ENCODE peak calls at places on chromosomes 1 and 21, in six cellular contexts. H, Q, D, R, Z and N are unnamed samples.

GRCh38 chr1:220062629-220063028 is 16.3 kb upstream of the EPRS1 start:
- DNase-seq in Q (no peak), Z (no peak), D (no peak), R (no peak), H (no peak), N (no peak)

GRCh38 chr1:228207381-228207810 is 448 bp upstream of the OBSCN start:
- DNase-seq in Q (no peak), H (no peak), D (no peak), R (no peak), Z (no peak), N (no peak)

GRCh38 chr21:18899261-18899660 is 495.7 kb upstream of the TMPRSS15 start:
- DNase-seq in D (no peak), Q (no peak), H (no peak), Z (no peak), R (no peak), N (no peak)

GRCh38 chr1:170619167-170620030 is 44.5 kb upstream of the PRRX1 start:
- DNase-seq in Q (no peak), D (peak; percentile 68), Z (no peak), H (no peak), R (peak; percentile 81), N (no peak)

GRCh38 chr1:78277253-78277652 is 213.5 kb upstream of the PTGFR start:
- DNase-seq in D (peak; percentile 7), R (no peak), Q (no peak), Z (no peak), H (no peak), N (no peak)

GRCh38 chr1:202088216-202088615 is 34.5 kb upstream of the GPR37L1 start:
- DNase-seq in Z (no peak), Q (no peak), R (no peak), D (no peak), H (peak; percentile 9), N (no peak)

GRCh38 chr1:30693820-30694219 is 29.6 kb downstream of the MATN1 start:
- DNase-seq in H (no peak), R (no peak), Q (no peak), Z (no peak), D (no peak), N (no peak)

GRCh38 chr1:36400825-36401601 is 3.3 kb upstream of the LSM10 start:
- DNase-seq in H (no peak), Q (no peak), R (no peak), D (no peak), Z (no peak), N (peak; percentile 79)

GRCh38 chr1:109640285-109640865 is 15.5 kb upstream of the GSTM4 start:
- DNase-seq in R (no peak), Z (peak; percentile 73), Q (peak; percentile 67), D (peak; percentile 86), H (peak; percentile 85), N (peak; percentile 95)

GRCh38 chr1:14718476-14718875 is 120.0 kb downstream of the KAZN start:
- DNase-seq in D (no peak), R (no peak), Q (no peak), Z (no peak), H (no peak), N (no peak)

GRCh38 chr1:228396770-228397453 is 9.7 kb downstream of the TRIM11 start:
- DNase-seq in H (no peak), D (no peak), Z (no peak), Q (no peak), R (no peak), N (peak; percentile 51)

GRCh38 chr1:229048896-229049295 is 222.0 kb upstream of the RAB4A start:
- DNase-seq in H (no peak), Q (no peak), Z (no peak), R (no peak), D (no peak), N (no peak)

GRCh38 chr1:158521666-158522058 is 32.5 kb downstream of the OR6Y1 start:
- DNase-seq in Z (no peak), D (no peak), R (no peak), H (no peak), Q (no peak), N (no peak)

GRCh38 chr21:45282283-45283018 is 5.2 kb downstream of the POFUT2 start:
- DNase-seq in D (no peak), R (no peak), Z (no peak), Q (no peak), H (no peak), N (no peak)

GRCh38 chr1:9850442-9851162 is 26.8 kb upstream of the CLSTN1 start:
- DNase-seq in Q (no peak), Z (no peak), D (no peak), R (no peak), H (no peak), N (no peak)

GRCh38 chr1:145991799-145992412 is 4.5 kb downstream of the TXNIP start:
- DNase-seq in H (no peak), Z (no peak), R (no peak), Q (no peak), D (no peak), N (no peak)

GRCh38 chr1:162416215-162416614 is 4.3 kb upstream of the SH2D1B start:
- DNase-seq in R (no peak), D (no peak), Z (no peak), Q (no peak), H (no peak), N (no peak)

GRCh38 chr1:43269627-43270375 is at the start of gene TMEM125:
- DNase-seq in Q (no peak), D (no peak), H (no peak), Z (no peak), R (peak; percentile 36), N (peak; percentile 41)

GRCh38 chr1:93042134-93042821 is 36.8 kb upstream of the MTF2 start:
- DNase-seq in R (no peak), Z (no peak), D (no peak), Q (no peak), H (no peak), N (no peak)

GRCh38 chr1:10979483-10979920 is 33.0 kb upstream of the TARDBP start:
- DNase-seq in R (no peak), D (peak; percentile 74), Q (no peak), H (no peak), Z (no peak), N (peak; percentile 81)

GRCh38 chr1:96364576-96364975 is 357.0 kb upstream of the PTBP2 start:
- DNase-seq in H (no peak), Z (no peak), D (no peak), R (no peak), Q (no peak), N (no peak)

GRCh38 chr1:12040457-12041051 is 21.3 kb downstream of the MIIP start:
- DNase-seq in R (no peak), H (no peak), Q (peak; percentile 83), Z (no peak), D (no peak), N (no peak)

GRCh38 chr1:248904437-248905216 is 1.4 kb upstream of the PGBD2 start:
- DNase-seq in Z (no peak), D (no peak), Q (no peak), R (no peak), H (no peak), N (no peak)

GRCh38 chr21:44818636-44819011 is 762 bp upstream of the SUMO3 start:
- DNase-seq in Z (no peak), H (no peak), R (no peak), Q (no peak), D (no peak), N (no peak)

GRCh38 chr1:10031461-10031860 is 1.3 kb upstream of the UBE4B start:
- DNase-seq in R (no peak), Q (no peak), D (no peak), Z (no peak), H (no peak), N (no peak)

GRCh38 chr1:86515597-86515996 is 31.3 kb upstream of the CLCA4 start:
- DNase-seq in H (peak; percentile 64), Z (no peak), Q (peak; percentile 4), R (peak; percentile 12), D (peak; percentile 70), N (no peak)

GRCh38 chr1:225896937-225897549 is 8.1 kb upstream of the LEFTY1 start:
- DNase-seq in R (peak; percentile 86), Q (no peak), H (no peak), D (peak; percentile 79), Z (peak; percentile 34), N (no peak)

GRCh38 chr1:23148084-23148483 is 20.6 kb downstream of the LUZP1 start:
- DNase-seq in Q (no peak), D (no peak), H (no peak), R (no peak), Z (no peak), N (no peak)

GRCh38 chr21:44434936-44435635 is 20.2 kb upstream of the LRRC3 start:
- DNase-seq in Q (no peak), R (no peak), D (no peak), Z (no peak), H (no peak), N (peak; percentile 48)

GRCh38 chr1:211648980-211649934 is 26.2 kb downstream of the NEK2 start:
- DNase-seq in H (no peak), D (peak; percentile 87), Q (no peak), Z (no peak), R (no peak), N (no peak)

GRCh38 chr1:21261551-21262281 is 28.5 kb downstream of the ECE1 start:
- DNase-seq in Z (no peak), Q (no peak), H (no peak), R (no peak), D (peak; percentile 69), N (peak; percentile 77)

GRCh38 chr1:66350001-66350547 is 183.9 kb upstream of the SGIP1 start:
- DNase-seq in R (no peak), D (no peak), Q (no peak), Z (no peak), H (no peak), N (peak; percentile 72)

GRCh38 chr1:9126511-9126910 is 2.4 kb downstream of the GPR157 start:
- DNase-seq in H (no peak), Q (no peak), Z (no peak), D (no peak), R (no peak), N (no peak)

GRCh38 chr1:83813571-83813970 is 185.4 kb downstream of the TTLL7 start:
- DNase-seq in H (no peak), D (no peak), Q (no peak), R (no peak), Z (no peak), N (no peak)

GRCh38 chr1:29284961-29285560 is 48.7 kb downstream of the PTPRU start:
- DNase-seq in R (no peak), Z (no peak), Q (no peak), D (no peak), H (no peak), N (no peak)

GRCh38 chr1:161139765-161140164 is 7.3 kb upstream of the DEDD start:
- DNase-seq in D (peak; percentile 74), Z (no peak), Q (peak; percentile 56), H (peak; percentile 55), R (no peak), N (no peak)

GRCh38 chr1:6359568-6360496 is 33.7 kb downstream of the ACOT7 start:
- DNase-seq in Q (no peak), H (no peak), D (peak; percentile 53), R (no peak), Z (no peak), N (peak; percentile 78)